ENCODE peak calls at places on chromosomes 2 and 18, in nine cellular contexts. A is PC-3, R is hepatocyte, Y is HCT116, V is OCI-LY7, C is GM23248, T is GM23338, G is MM.1S, J is SK-N-SH. P is an unnamed sample.

GRCh38 chr2:174522553-174522952 is 35.7 kb upstream of the GPR155 start:
- DNase-seq in A (peak), R (no peak), Y (no peak), V (peak), C (peak), T (peak), G (no peak), J (peak), P (no peak)

GRCh38 chr2:224983719-224984388 is 58.4 kb downstream of the DOCK10 start:
- DNase-seq in A (no peak), R (peak), Y (no peak), V (no peak), C (peak), T (no peak), G (no peak), J (peak), P (no peak)

GRCh38 chr2:23260621-23261020 is 124.4 kb upstream of the KLHL29 start:
- DNase-seq in A (no peak), R (no peak), Y (no peak), V (no peak), C (peak), T (no peak), G (no peak), J (no peak), P (no peak)

GRCh38 chr2:33015421-33016142 is 68.8 kb downstream of the LTBP1 start:
- DNase-seq in A (peak), R (peak), Y (no peak), V (no peak), C (peak), T (no peak), G (no peak), J (no peak), P (no peak)

GRCh38 chr2:167706800-167707199 is 540.6 kb downstream of the STK39 start:
- DNase-seq in A (no peak), R (no peak), Y (no peak), V (no peak), C (no peak), T (no peak), G (no peak), J (no peak), P (no peak)

GRCh38 chr2:120204945-120205670 is 18.1 kb downstream of the TMEM185B start:
- DNase-seq in A (no peak), R (no peak), Y (no peak), V (no peak), C (no peak), T (no peak), G (no peak), J (no peak), P (no peak)

GRCh38 chr2:200258881-200259576 is 47.5 kb upstream of the SPATS2L start:
- DNase-seq in A (peak), R (no peak), Y (no peak), V (no peak), C (no peak), T (no peak), G (no peak), J (no peak), P (no peak)

GRCh38 chr2:74834806-74835755 is 1.2 kb downstream of the HK2 start:
- DNase-seq in A (peak), R (peak), Y (no peak), V (peak), C (peak), T (peak), G (peak), J (peak), P (peak)

GRCh38 chr2:85273732-85274731 is 53.8 kb downstream of the TGOLN2 start:
- DNase-seq in A (peak), R (peak), Y (no peak), V (no peak), C (peak), T (no peak), G (no peak), J (peak), P (no peak)

GRCh38 chr2:8636691-8637636 is 44.9 kb upstream of the ID2 start:
- DNase-seq in A (no peak), R (peak), Y (no peak), V (no peak), C (peak), T (peak), G (no peak), J (no peak), P (peak)

GRCh38 chr2:151523825-151524224 is 114.1 kb downstream of the RIF1 start:
- DNase-seq in A (peak), R (no peak), Y (no peak), V (no peak), C (peak), T (no peak), G (no peak), J (no peak), P (no peak)

GRCh38 chr2:109466674-109467575 is 146.8 kb downstream of the SEPTIN10 start:
- DNase-seq in A (peak), R (no peak), Y (no peak), V (no peak), C (peak), T (no peak), G (no peak), J (no peak), P (no peak)

GRCh38 chr2:111219285-111219684 is 98.6 kb downstream of the BCL2L11 start:
- DNase-seq in A (no peak), R (no peak), Y (no peak), V (peak), C (no peak), T (peak), G (no peak), J (no peak), P (peak)

GRCh38 chr2:221467610-221468009 is 104.5 kb downstream of the EPHA4 start:
- DNase-seq in A (no peak), R (no peak), Y (no peak), V (no peak), C (peak), T (no peak), G (no peak), J (no peak), P (no peak)

GRCh38 chr2:71548589-71549485 is 95.5 kb downstream of the DYSF start:
- DNase-seq in A (peak), R (peak), Y (peak), V (peak), C (peak), T (peak), G (peak), J (peak), P (peak)

GRCh38 chr2:240603846-240604245 is 17.3 kb downstream of the CAPN10 start:
- DNase-seq in A (no peak), R (no peak), Y (no peak), V (no peak), C (no peak), T (no peak), G (no peak), J (no peak), P (no peak)

GRCh38 chr18:43887491-43887890 is 610.2 kb upstream of the SYT4 start:
- DNase-seq in A (no peak), R (no peak), Y (no peak), V (no peak), C (no peak), T (peak), G (no peak), J (no peak), P (no peak)

GRCh38 chr18:45155526-45155925 is 459.8 kb upstream of the SLC14A2 start:
- DNase-seq in A (peak), R (no peak), Y (no peak), V (no peak), C (no peak), T (no peak), G (no peak), J (no peak), P (no peak)

GRCh38 chr2:145408980-145409379 is 889.1 kb upstream of the ZEB2 start:
- DNase-seq in A (no peak), R (no peak), Y (no peak), V (no peak), C (no peak), T (no peak), G (no peak), J (no peak), P (no peak)

GRCh38 chr2:232885264-232885961 is 15.3 kb downstream of the SNORC start:
- DNase-seq in A (peak), R (no peak), Y (no peak), V (no peak), C (no peak), T (no peak), G (no peak), J (peak), P (no peak)

GRCh38 chr2:231387904-231388724 is 7.4 kb upstream of the B3GNT7 start:
- DNase-seq in A (peak), R (peak), Y (no peak), V (no peak), C (peak), T (no peak), G (no peak), J (peak), P (no peak)

GRCh38 chr2:54603357-54603756 is 120.1 kb upstream of the EML6 start:
- DNase-seq in A (no peak), R (no peak), Y (no peak), V (no peak), C (no peak), T (no peak), G (no peak), J (no peak), P (no peak)
- H3K27ac ChIP-seq in A (no peak), R (peak), Y (no peak), V (no peak), C (no peak), T (no peak), G (no peak), J (no peak), P (no peak)

DNA sequence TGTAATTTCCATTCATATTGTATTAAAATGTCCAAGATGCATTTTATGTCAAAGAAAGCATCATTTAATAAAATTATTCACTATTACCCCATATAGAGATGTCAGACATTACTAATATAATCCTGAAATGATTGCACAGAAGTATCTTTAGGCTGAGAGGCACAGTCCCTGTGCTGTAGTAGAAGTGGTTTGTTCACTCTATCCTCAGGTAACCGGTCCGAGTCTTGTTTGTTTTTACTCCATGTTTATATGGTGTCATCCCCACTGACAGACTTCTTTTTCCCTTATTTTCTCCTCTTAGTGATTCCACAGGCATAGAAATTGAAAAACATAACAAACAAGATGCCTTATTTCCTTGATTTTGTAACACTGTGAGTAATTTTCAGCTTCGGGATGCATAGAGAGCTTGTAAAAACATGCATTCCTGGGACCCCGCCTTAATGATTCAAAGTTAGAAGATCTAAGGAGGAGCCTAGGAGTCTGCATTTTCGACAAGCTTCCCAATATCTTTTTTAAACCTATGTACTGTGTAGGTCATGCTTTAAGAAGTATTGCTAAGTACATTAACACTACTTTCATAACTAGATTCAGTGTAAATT is 109.7 kb upstream of the ZNF516 start:
- DNase-seq in A (no peak), R (no peak), Y (no peak), V (no peak), C (peak), T (no peak), G (no peak), J (no peak), P (no peak)
- TF ChIP-seq EZH2phosphoT487 in A (no peak), R (no peak), Y (no peak), V (no peak), C (no peak), T (no peak), G (no peak), J (no peak), P (no peak)

GRCh38 chr2:78260861-78261260 is 738.7 kb upstream of the LRRTM4 start:
- DNase-seq in A (no peak), R (no peak), Y (no peak), V (no peak), C (no peak), T (no peak), G (no peak), J (no peak), P (no peak)
- H3K27ac ChIP-seq in A (no peak), R (no peak), Y (no peak), V (no peak), C (no peak), T (no peak), G (no peak), J (no peak), P (no peak)

GRCh38 chr18:29164993-29165599 is 988.2 kb upstream of the CDH2 start:
- DNase-seq in A (peak), R (no peak), Y (peak), V (no peak), C (peak), T (no peak), G (no peak), J (no peak), P (peak)
- TF ChIP-seq EZH2phosphoT487 in A (no peak), R (no peak), Y (no peak), V (no peak), C (no peak), T (no peak), G (no peak), J (no peak), P (no peak)

DNA sequence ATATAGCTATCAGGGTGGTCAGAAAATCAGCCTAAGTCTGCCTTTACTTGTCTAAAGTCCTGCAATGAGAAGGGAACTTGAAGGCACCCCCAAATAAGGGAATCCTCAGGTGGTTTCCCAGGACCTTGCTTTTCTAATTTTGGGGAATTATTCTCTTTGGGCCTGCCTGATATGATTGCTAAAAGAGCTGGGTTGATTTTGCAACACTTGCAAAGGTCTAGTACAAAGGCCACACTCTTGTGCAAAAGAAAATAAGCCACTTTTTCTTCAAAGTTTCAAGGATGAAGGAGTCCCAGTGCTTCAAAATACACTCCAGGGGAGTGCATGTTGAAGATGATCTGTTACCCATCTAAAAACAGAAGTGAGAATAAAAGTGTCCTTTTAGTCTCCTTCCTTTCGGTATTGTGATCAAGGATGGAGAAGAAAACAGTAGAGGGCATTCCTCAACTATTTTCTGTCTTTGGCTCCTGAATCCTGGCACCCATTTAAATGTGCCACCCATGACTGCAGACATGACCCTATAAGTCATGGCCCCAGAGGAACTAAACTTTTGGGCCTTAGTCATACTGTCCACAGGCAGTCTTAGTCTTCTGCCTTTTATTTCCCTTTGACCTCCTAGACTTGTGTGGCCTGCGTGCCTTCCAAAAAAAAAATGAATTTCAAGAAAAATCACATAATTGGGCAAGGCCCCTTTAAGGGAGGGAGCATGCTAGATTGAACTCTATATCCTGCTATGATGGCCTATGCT is 5.1 kb downstream of the SULT1C3 start:
- DNase-seq in A (no peak), R (no peak), Y (no peak), V (no peak), C (no peak), T (no peak), G (no peak), J (no peak), P (no peak)
- H3K27ac ChIP-seq in A (no peak), R (no peak), Y (no peak), V (no peak), C (no peak), T (no peak), G (no peak), J (no peak), P (no peak)

GRCh38 chr2:227293531-227293930 is 31.5 kb upstream of the MFF start:
- DNase-seq in A (no peak), R (no peak), Y (no peak), V (no peak), C (no peak), T (no peak), G (no peak), J (no peak), P (no peak)
- TF ChIP-seq EZH2phosphoT487 in A (no peak), R (no peak), Y (no peak), V (no peak), C (no peak), T (no peak), G (no peak), J (no peak), P (no peak)

GRCh38 chr2:65231892-65232477 is 4.4 kb downstream of the ACTR2 start:
- DNase-seq in A (no peak), R (no peak), Y (no peak), V (no peak), C (peak), T (peak), G (no peak), J (no peak), P (no peak)
- H3K27ac ChIP-seq in A (peak), R (peak), Y (no peak), V (no peak), C (peak), T (no peak), G (no peak), J (peak), P (no peak)

DNA sequence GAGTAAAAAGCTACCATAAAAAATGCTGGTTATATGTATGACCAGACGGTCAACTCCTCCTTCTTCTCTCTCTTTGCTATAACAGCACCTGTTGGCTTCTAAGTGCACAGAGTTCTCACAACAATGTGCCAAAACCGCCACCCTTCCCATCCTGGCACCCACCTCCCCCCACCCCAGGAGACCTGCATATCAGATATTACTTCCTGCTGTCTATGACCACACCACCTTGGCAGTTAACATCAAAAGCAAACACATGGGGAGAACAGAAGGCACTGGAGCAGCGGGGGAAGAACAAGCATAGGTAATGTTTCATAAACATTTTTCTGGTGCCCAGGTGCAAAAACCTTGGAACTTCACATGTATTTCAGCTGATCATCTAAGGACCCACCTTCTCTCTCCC is 15.5 kb downstream of the SPRED2 start:
- DNase-seq in A (peak), R (no peak), Y (no peak), V (peak), C (no peak), T (no peak), G (no peak), J (no peak), P (no peak)
- TF ChIP-seq EZH2phosphoT487 in A (no peak), R (no peak), Y (no peak), V (no peak), C (no peak), T (no peak), G (no peak), J (no peak), P (no peak)

GRCh38 chr2:237143118-237143517 is 57.4 kb downstream of the COPS8 start:
- DNase-seq in A (no peak), R (no peak), Y (no peak), V (no peak), C (peak), T (no peak), G (no peak), J (no peak), P (no peak)

GRCh38 chr2:237139123-237139675 is 53.5 kb downstream of the COPS8 start:
- DNase-seq in A (no peak), R (no peak), Y (no peak), V (no peak), C (no peak), T (no peak), G (no peak), J (no peak), P (no peak)

GRCh38 chr2:237140689-237141285 is 55.1 kb downstream of the COPS8 start:
- DNase-seq in A (no peak), R (no peak), Y (no peak), V (no peak), C (no peak), T (no peak), G (no peak), J (no peak), P (no peak)

GRCh38 chr2:237143676-237144440 is 58.2 kb downstream of the COPS8 start:
- DNase-seq in A (peak), R (no peak), Y (no peak), V (no peak), C (peak), T (no peak), G (no peak), J (no peak), P (no peak)

GRCh38 chr2:237141556-237141955 is 55.9 kb downstream of the COPS8 start:
- DNase-seq in A (peak), R (no peak), Y (no peak), V (no peak), C (peak), T (no peak), G (no peak), J (no peak), P (no peak)
- H3K27ac ChIP-seq in A (peak), R (no peak), Y (no peak), V (no peak), C (peak), T (no peak), G (no peak), J (no peak), P (no peak)